ENCODE peak calls at places on chromosome 19, in five cellular contexts. C is IMR-90, Y is tibial nerve, T is endothelial cell of umbilical vein, F is sigmoid colon. L is an unnamed sample.

GRCh38 chr19:33468361-33469170 is 53.0 kb downstream of the PEPD start:
- DNase-seq in C (peak; percentile 56), Y (no peak), T (no peak), F (no peak), L (peak; percentile 59)

GRCh38 chr19:18438331-18439024 is 545 bp upstream of the ISYNA1 start:
- DNase-seq in C (no peak), Y (no peak), T (peak; percentile 24), F (no peak), L (peak; percentile 83)

GRCh38 chr19:42108527-42109389 is 23.5 kb downstream of the POU2F2 start:
- DNase-seq in C (peak; percentile 89), Y (peak; percentile 57), T (peak; percentile 90), F (peak; percentile 82), L (peak; percentile 92)

GRCh38 chr19:33186431-33186830 is 7.7 kb upstream of the LRP3 start:
- DNase-seq in C (no peak), Y (no peak), T (no peak), F (no peak), L (no peak)

GRCh38 chr19:55377356-55378131 is 918 bp downstream of the TMEM190 start:
- DNase-seq in C (no peak), Y (no peak), T (no peak), F (no peak), L (no peak)

GRCh38 chr19:7159105-7159933 is 89.8 kb downstream of the ZNF557 start:
- DNase-seq in C (peak; percentile 95), Y (no peak), T (no peak), F (peak; percentile 96), L (peak; percentile 88)

GRCh38 chr19:49492573-49493411 is 3.4 kb upstream of the RPS11 start:
- DNase-seq in C (peak; percentile 27), Y (no peak), T (peak; percentile 28), F (no peak), L (no peak)

GRCh38 chr19:12665281-12665573 is 1.3 kb downstream of the MAN2B1 start:
- DNase-seq in C (no peak), Y (peak; percentile 25), T (no peak), F (no peak), L (peak; percentile 60)

GRCh38 chr19:17577698-17578097 is 22.2 kb downstream of the COLGALT1 start:
- DNase-seq in C (no peak), Y (no peak), T (no peak), F (no peak), L (no peak)

GRCh38 chr19:32172761-32173160 is 172.6 kb upstream of the ZNF507 start:
- DNase-seq in C (no peak), Y (no peak), T (no peak), F (no peak), L (no peak)

GRCh38 chr19:768424-768823 is 17.5 kb downstream of the MISP start:
- DNase-seq in C (peak; percentile 83), Y (no peak), T (no peak), F (no peak), L (no peak)

GRCh38 chr19:47152632-47153031 is 22.0 kb downstream of the SAE1 start:
- DNase-seq in C (peak; percentile 47), Y (no peak), T (no peak), F (no peak), L (no peak)

GRCh38 chr19:49020931-49021895 is 2.9 kb downstream of the CGB3 start:
- DNase-seq in C (peak; percentile 25), Y (no peak), T (no peak), F (no peak), L (no peak)

GRCh38 chr19:5130371-5131030 is 161.6 kb downstream of the KDM4B start:
- DNase-seq in C (no peak), Y (no peak), T (no peak), F (no peak), L (no peak)

GRCh38 chr19:37309834-37310575 is 60.9 kb upstream of the ZNF527 start:
- DNase-seq in C (no peak), Y (no peak), T (no peak), F (no peak), L (no peak)

GRCh38 chr19:45640849-45641273 is 1.7 kb upstream of the EML2 start:
- DNase-seq in C (no peak), Y (no peak), T (no peak), F (no peak), L (peak; percentile 59)

GRCh38 chr19:48333467-48334384 is 8.4 kb downstream of the EMP3 start:
- DNase-seq in C (peak; percentile 91), Y (peak; percentile 82), T (peak; percentile 92), F (peak; percentile 97), L (peak; percentile 95)

GRCh38 chr19:48608798-48609263 is 2.3 kb downstream of the SPACA4 start:
- DNase-seq in C (no peak), Y (no peak), T (no peak), F (no peak), L (no peak)

GRCh38 chr19:16423891-16424290 is 47.9 kb downstream of the EPS15L1 start:
- DNase-seq in C (no peak), Y (no peak), T (no peak), F (no peak), L (no peak)

GRCh38 chr19:50830266-50831025 is 2.9 kb downstream of the KLK15 start:
- DNase-seq in C (no peak), Y (no peak), T (no peak), F (no peak), L (no peak)

GRCh38 chr19:32166238-32166637 is 179.2 kb upstream of the ZNF507 start:
- DNase-seq in C (no peak), Y (no peak), T (no peak), F (no peak), L (no peak)

GRCh38 chr19:56856822-56857221 is 16.3 kb upstream of the PEG3 start:
- DNase-seq in C (no peak), Y (no peak), T (no peak), F (no peak), L (no peak)

GRCh38 chr19:45103200-45103624 is 10.2 kb downstream of the PPP1R37 start:
- DNase-seq in C (no peak), Y (no peak), T (no peak), F (peak; percentile 73), L (peak; percentile 46)

GRCh38 chr19:7607874-7608560 is 12.4 kb downstream of the CAMSAP3 start:
- DNase-seq in C (no peak), Y (no peak), T (no peak), F (no peak), L (no peak)

GRCh38 chr19:32708457-32708856 is 11.1 kb upstream of the TDRD12 start:
- DNase-seq in C (no peak), Y (no peak), T (no peak), F (no peak), L (peak; percentile 39)

GRCh38 chr19:38727306-38727867 is 16.9 kb downstream of the CAPN12 start:
- DNase-seq in C (no peak), Y (no peak), T (no peak), F (no peak), L (peak; percentile 51)

GRCh38 chr19:50460161-50460765 is 16.0 kb upstream of the EMC10 start:
- DNase-seq in C (peak; percentile 50), Y (no peak), T (no peak), F (no peak), L (no peak)

GRCh38 chr19:12952488-12953455 is 4.3 kb downstream of the GADD45GIP1 start:
- DNase-seq in C (peak; percentile 88), Y (no peak), T (peak; percentile 86), F (no peak), L (no peak)

GRCh38 chr19:2171349-2172145 is 7.8 kb downstream of the DOT1L start:
- DNase-seq in C (peak; percentile 36), Y (no peak), T (no peak), F (no peak), L (peak; percentile 75)

GRCh38 chr19:32676186-32676894 is 692 bp downstream of the RGS9BP start:
- DNase-seq in C (no peak), Y (no peak), T (peak; percentile 12), F (no peak), L (peak; percentile 22)

GRCh38 chr19:38894968-38895367 is 4.5 kb downstream of the SIRT2 start:
- DNase-seq in C (no peak), Y (no peak), T (no peak), F (no peak), L (no peak)

GRCh38 chr19:46955114-46955812 is 64.4 kb upstream of the NPAS1 start:
- DNase-seq in C (peak; percentile 52), Y (no peak), T (peak; percentile 75), F (no peak), L (no peak)

GRCh38 chr19:46784262-46785053 is 3.9 kb downstream of the SLC1A5 start:
- DNase-seq in C (peak; percentile 95), Y (peak; percentile 63), T (peak; percentile 74), F (peak; percentile 86), L (peak; percentile 70)

GRCh38 chr19:40605201-40605971 is 4.2 kb downstream of the LTBP4 start:
- DNase-seq in C (peak; percentile 31), Y (peak; percentile 61), T (no peak), F (peak; percentile 86), L (peak; percentile 70)
- TF ChIP-seq POLR2A in C (no peak), Y (no peak), T (peak; percentile 47), F (no peak), L (peak; percentile 51)

DNA sequence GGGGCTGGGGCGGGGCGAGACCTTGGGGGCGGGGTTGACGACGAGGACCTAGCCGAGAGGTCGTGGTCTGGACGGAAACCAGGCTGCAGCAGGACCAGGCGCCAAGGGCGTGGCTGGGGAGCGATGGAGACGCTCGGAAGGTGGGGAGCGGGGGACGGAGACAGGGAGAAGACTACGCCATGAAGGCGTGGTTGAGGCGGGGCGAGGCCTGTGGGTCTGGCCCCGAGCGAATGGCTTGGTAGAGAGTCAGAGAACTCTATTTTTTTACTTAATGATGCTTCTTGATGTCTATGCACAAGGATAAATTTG is 665 bp upstream of the FBXL12 start:
- DNase-seq in C (no peak), Y (no peak), T (no peak), F (no peak), L (no peak)
- H3K27ac ChIP-seq in C (no peak overlapping the region), Y (peak overlapping the region; percentile 55), T (peak overlapping the region; percentile 32), F (peak overlapping the region; percentile 86), L (no peak overlapping the region)

GRCh38 chr19:35543280-35544109 is 1.9 kb upstream of the TMEM147 start:
- DNase-seq in C (no peak), Y (no peak), T (no peak), F (no peak), L (no peak)
- TF ChIP-seq POLR2A in C (no peak), Y (no peak), T (no peak), F (no peak), L (no peak)

GRCh38 chr19:43767316-43767715 is 12.6 kb upstream of the SMG9 start:
- DNase-seq in C (no peak), Y (no peak), T (no peak), F (no peak), L (no peak)

GRCh38 chr19:43766755-43767043 is 11.9 kb upstream of the SMG9 start:
- DNase-seq in C (no peak), Y (no peak), T (no peak), F (no peak), L (no peak)

GRCh38 chr19:43768273-43769050 is 12.3 kb downstream of the KCNN4 start:
- DNase-seq in C (no peak), Y (no peak), T (no peak), F (peak; percentile 69), L (no peak)

GRCh38 chr19:43769256-43769655 is 11.5 kb downstream of the KCNN4 start:
- DNase-seq in C (no peak), Y (no peak), T (no peak), F (no peak), L (no peak)

DNA sequence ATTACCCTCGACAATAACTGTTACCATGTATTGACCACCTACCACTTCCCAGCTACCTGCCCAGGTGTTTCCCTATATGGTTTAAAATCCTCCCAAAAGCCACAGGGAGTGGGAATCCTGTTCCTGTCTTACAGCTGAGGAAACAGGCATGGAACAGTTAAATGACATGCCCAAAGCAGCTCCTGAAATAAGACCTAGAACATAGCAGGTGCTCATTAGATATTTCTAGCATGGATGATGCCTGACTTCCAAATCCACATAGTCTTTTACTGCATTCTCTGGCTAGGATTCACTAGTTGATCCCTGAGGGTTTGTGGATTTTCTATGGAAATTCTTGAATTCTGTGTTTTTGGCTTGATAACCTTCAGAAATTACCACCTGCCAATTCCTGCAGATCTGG is 13.0 kb downstream of the KCNN4 start:
- DNase-seq in C (no peak), Y (no peak), T (no peak), F (no peak), L (no peak)
- H3K27ac ChIP-seq in C (no peak overlapping the region), Y (no peak overlapping the region), T (no peak overlapping the region), F (no peak overlapping the region), L (no peak overlapping the region)

L was measured in adrenal gland.